ENCODE peak calls at places on chromosomes 11 and 22, in seven cellular contexts. One of them, this sample, is unnamed. For H3K4me1, the result is how much of the 10 kb centered on the place peaks cover.

GRCh38 chr22:19290400-19291217 is 910 bp downstream of the CLTCL1 start:
- DNase-seq in right atrium auricular region: no peak
- DNase-seq in heart right ventricle: no peak
- DNase-seq in ovary: no peak
- DNase-seq in esophagus muscularis mucosa: peak
- DNase-seq in mucosa of descending colon: peak
- DNase-seq in CD8-positive, alpha-beta T cell: no peak
- DNase-seq in this sample: no peak

GRCh38 chr11:120343429-120343828 is 7.2 kb downstream of the ARHGEF12 start:
- DNase-seq in right atrium auricular region: no peak
- DNase-seq in heart right ventricle: peak
- DNase-seq in ovary: no peak
- DNase-seq in esophagus muscularis mucosa: no peak
- DNase-seq in mucosa of descending colon: no peak
- DNase-seq in CD8-positive, alpha-beta T cell: no peak
- DNase-seq in this sample: no peak

GRCh38 chr11:3093281-3094191 is 36.3 kb upstream of the CARS1 start:
- DNase-seq in right atrium auricular region: no peak
- DNase-seq in heart right ventricle: no peak
- DNase-seq in ovary: no peak
- DNase-seq in esophagus muscularis mucosa: no peak
- DNase-seq in mucosa of descending colon: no peak
- DNase-seq in CD8-positive, alpha-beta T cell: no peak
- DNase-seq in this sample: no peak

GRCh38 chr11:57240007-57240406 is 3.0 kb upstream of the APLNR start:
- DNase-seq in right atrium auricular region: no peak
- DNase-seq in heart right ventricle: no peak
- DNase-seq in ovary: no peak
- DNase-seq in esophagus muscularis mucosa: no peak
- DNase-seq in mucosa of descending colon: peak
- DNase-seq in CD8-positive, alpha-beta T cell: no peak
- DNase-seq in this sample: no peak

GRCh38 chr11:17827006-17827405 is 92.4 kb downstream of the KCNC1 start:
- DNase-seq in right atrium auricular region: no peak
- DNase-seq in heart right ventricle: no peak
- DNase-seq in ovary: no peak
- DNase-seq in esophagus muscularis mucosa: no peak
- DNase-seq in mucosa of descending colon: no peak
- DNase-seq in CD8-positive, alpha-beta T cell: no peak
- DNase-seq in this sample: no peak

GRCh38 chr11:9568854-9569587 is 4.4 kb upstream of the WEE1 start:
- DNase-seq in right atrium auricular region: peak
- DNase-seq in heart right ventricle: peak
- DNase-seq in ovary: peak
- DNase-seq in esophagus muscularis mucosa: no peak
- DNase-seq in mucosa of descending colon: peak
- DNase-seq in CD8-positive, alpha-beta T cell: no peak
- DNase-seq in this sample: no peak

GRCh38 chr11:96013459-96014213 is 89.7 kb upstream of the MTMR2 start:
- DNase-seq in right atrium auricular region: no peak
- DNase-seq in heart right ventricle: no peak
- DNase-seq in ovary: no peak
- DNase-seq in esophagus muscularis mucosa: no peak
- DNase-seq in mucosa of descending colon: no peak
- DNase-seq in CD8-positive, alpha-beta T cell: no peak
- DNase-seq in this sample: no peak

GRCh38 chr11:75635009-75635909 is 33.6 kb downstream of the MAP6 start:
- DNase-seq in right atrium auricular region: peak
- DNase-seq in heart right ventricle: peak
- DNase-seq in ovary: peak
- DNase-seq in esophagus muscularis mucosa: peak
- DNase-seq in mucosa of descending colon: peak
- DNase-seq in CD8-positive, alpha-beta T cell: no peak
- DNase-seq in this sample: no peak

GRCh38 chr11:121595717-121596156 is 143.0 kb upstream of the SORL1-AS1 start:
- DNase-seq in right atrium auricular region: peak
- DNase-seq in heart right ventricle: no peak
- DNase-seq in ovary: no peak
- DNase-seq in esophagus muscularis mucosa: no peak
- DNase-seq in mucosa of descending colon: no peak
- DNase-seq in CD8-positive, alpha-beta T cell: no peak
- DNase-seq in this sample: no peak

GRCh38 chr22:25049770-25050169 is 97.3 kb downstream of the KIAA1671 start:
- DNase-seq in right atrium auricular region: no peak
- DNase-seq in heart right ventricle: no peak
- DNase-seq in ovary: no peak
- DNase-seq in esophagus muscularis mucosa: no peak
- DNase-seq in mucosa of descending colon: no peak
- DNase-seq in CD8-positive, alpha-beta T cell: no peak
- DNase-seq in this sample: no peak

GRCh38 chr22:20429254-20430100 is 8.1 kb downstream of the SCARF2 start:
- DNase-seq in right atrium auricular region: peak
- DNase-seq in heart right ventricle: no peak
- DNase-seq in ovary: no peak
- DNase-seq in esophagus muscularis mucosa: no peak
- DNase-seq in mucosa of descending colon: peak
- DNase-seq in CD8-positive, alpha-beta T cell: peak
- DNase-seq in this sample: peak

GRCh38 chr11:96084610-96085348 is 160.9 kb upstream of the MTMR2 start:
- DNase-seq in right atrium auricular region: no peak
- DNase-seq in heart right ventricle: no peak
- DNase-seq in ovary: no peak
- DNase-seq in esophagus muscularis mucosa: no peak
- DNase-seq in mucosa of descending colon: no peak
- DNase-seq in CD8-positive, alpha-beta T cell: no peak
- DNase-seq in this sample: no peak

GRCh38 chr22:30945653-30946052 is 22.9 kb downstream of the MORC2 start:
- DNase-seq in right atrium auricular region: no peak
- DNase-seq in heart right ventricle: no peak
- DNase-seq in ovary: no peak
- DNase-seq in esophagus muscularis mucosa: no peak
- DNase-seq in mucosa of descending colon: no peak
- DNase-seq in CD8-positive, alpha-beta T cell: no peak
- DNase-seq in this sample: no peak

GRCh38 chr11:2190670-2191471 is 19.3 kb upstream of the TH start:
- DNase-seq in right atrium auricular region: no peak
- DNase-seq in heart right ventricle: no peak
- DNase-seq in ovary: no peak
- DNase-seq in esophagus muscularis mucosa: no peak
- DNase-seq in mucosa of descending colon: no peak
- DNase-seq in CD8-positive, alpha-beta T cell: no peak
- DNase-seq in this sample: peak

GRCh38 chr22:48177591-48177990 is 1415.1 kb downstream of the TBC1D22A start:
- DNase-seq in right atrium auricular region: no peak
- DNase-seq in heart right ventricle: no peak
- DNase-seq in ovary: no peak
- DNase-seq in esophagus muscularis mucosa: no peak
- DNase-seq in mucosa of descending colon: no peak
- DNase-seq in CD8-positive, alpha-beta T cell: no peak
- DNase-seq in this sample: no peak

GRCh38 chr11:70851308-70851707 is 401.1 kb downstream of the SHANK2 start:
- DNase-seq in right atrium auricular region: no peak
- DNase-seq in heart right ventricle: no peak
- DNase-seq in ovary: no peak
- DNase-seq in esophagus muscularis mucosa: no peak
- DNase-seq in mucosa of descending colon: no peak
- DNase-seq in CD8-positive, alpha-beta T cell: no peak
- DNase-seq in this sample: no peak

GRCh38 chr11:70848243-70848750 is 404.1 kb downstream of the SHANK2 start:
- DNase-seq in right atrium auricular region: no peak
- DNase-seq in heart right ventricle: no peak
- DNase-seq in ovary: no peak
- DNase-seq in esophagus muscularis mucosa: no peak
- DNase-seq in mucosa of descending colon: no peak
- DNase-seq in CD8-positive, alpha-beta T cell: no peak
- DNase-seq in this sample: no peak

GRCh38 chr11:70851907-70852306 is 400.5 kb downstream of the SHANK2 start:
- DNase-seq in right atrium auricular region: no peak
- DNase-seq in heart right ventricle: no peak
- DNase-seq in ovary: no peak
- DNase-seq in esophagus muscularis mucosa: no peak
- DNase-seq in mucosa of descending colon: no peak
- DNase-seq in CD8-positive, alpha-beta T cell: no peak
- DNase-seq in this sample: no peak

GRCh38 chr11:70846781-70847400 is 405.5 kb downstream of the SHANK2 start:
- DNase-seq in right atrium auricular region: no peak
- DNase-seq in heart right ventricle: no peak
- DNase-seq in ovary: no peak
- DNase-seq in esophagus muscularis mucosa: no peak
- DNase-seq in mucosa of descending colon: no peak
- DNase-seq in CD8-positive, alpha-beta T cell: no peak
- DNase-seq in this sample: no peak

DNA sequence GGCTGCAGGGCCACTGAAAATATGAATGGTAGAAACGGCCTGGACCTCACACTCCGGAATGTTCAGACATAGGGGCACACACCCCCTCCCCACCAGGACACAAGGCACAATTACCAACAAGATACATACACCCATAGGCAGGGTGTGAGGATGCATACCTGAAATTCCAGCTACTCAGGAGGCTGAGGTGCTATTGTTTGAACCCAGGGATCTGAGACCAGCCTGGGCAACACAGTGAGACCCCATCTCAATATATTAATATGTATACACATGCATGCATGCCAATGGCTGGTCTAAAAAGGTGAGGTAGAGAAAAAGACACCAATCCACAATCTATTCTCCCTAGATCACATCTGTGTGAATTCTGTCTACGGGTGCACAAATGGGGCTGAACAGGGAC is 403.3 kb downstream of the SHANK2 start:
- DNase-seq in right atrium auricular region: no peak
- DNase-seq in heart right ventricle: no peak
- DNase-seq in ovary: no peak
- DNase-seq in esophagus muscularis mucosa: no peak
- DNase-seq in mucosa of descending colon: no peak
- DNase-seq in CD8-positive, alpha-beta T cell: no peak
- DNase-seq in this sample: no peak
- H3K4me1 ChIP-seq in right atrium auricular region: under half
- H3K4me1 ChIP-seq in heart right ventricle: under half
- H3K4me1 ChIP-seq in ovary: under half
- H3K4me1 ChIP-seq in esophagus muscularis mucosa: under half
- H3K4me1 ChIP-seq in mucosa of descending colon: under half
- H3K4me1 ChIP-seq in CD8-positive, alpha-beta T cell: under half
- H3K4me1 ChIP-seq in this sample: under half

DNA sequence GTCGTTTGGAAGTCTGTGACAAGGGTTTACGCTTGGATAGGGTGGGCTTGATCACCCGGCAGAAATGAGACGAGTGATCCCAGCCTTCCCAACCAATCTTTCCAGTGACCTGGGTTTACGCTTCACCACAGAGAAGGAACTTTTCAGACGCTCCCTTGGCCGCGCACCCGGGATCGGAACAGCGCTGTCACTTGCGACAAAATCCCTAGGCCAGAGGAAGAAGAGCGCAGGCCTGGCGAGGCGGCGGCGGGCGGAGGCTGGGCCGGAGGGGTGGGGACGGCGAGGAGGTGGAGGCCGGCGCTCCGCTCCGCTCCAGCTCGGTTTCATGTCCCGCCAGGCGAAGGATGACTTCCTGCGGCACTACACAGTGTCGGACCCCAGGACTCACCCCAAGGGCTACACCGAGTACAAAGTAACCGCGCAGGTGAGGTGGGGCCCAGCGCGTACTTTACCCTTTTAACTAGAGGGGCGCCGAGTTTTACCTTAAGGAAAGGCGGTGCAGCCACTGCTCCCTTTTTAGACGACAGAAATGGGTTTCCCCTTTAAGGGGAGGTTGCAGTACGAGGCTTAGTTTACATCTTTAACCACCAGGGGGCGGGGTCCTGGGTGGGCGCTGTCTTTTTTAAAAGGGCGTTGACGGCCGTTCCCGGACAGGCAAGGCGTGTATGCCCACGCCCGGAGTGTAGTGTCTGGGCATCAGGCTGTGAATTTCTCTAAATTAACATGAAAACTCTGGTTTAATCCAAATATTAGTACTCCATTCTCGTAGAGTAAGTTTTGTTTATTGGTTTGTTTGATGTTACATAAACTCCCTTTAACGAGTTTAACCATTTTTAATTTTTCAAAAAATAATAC is at the start of gene SNX15:
- DNase-seq in right atrium auricular region: peak
- DNase-seq in heart right ventricle: peak
- DNase-seq in ovary: peak
- DNase-seq in esophagus muscularis mucosa: peak
- DNase-seq in mucosa of descending colon: peak
- DNase-seq in CD8-positive, alpha-beta T cell: peak
- DNase-seq in this sample: peak
- TF ChIP-seq CTCF in right atrium auricular region: peak
- TF ChIP-seq CTCF in heart right ventricle: peak
- TF ChIP-seq CTCF in ovary: peak
- TF ChIP-seq CTCF in esophagus muscularis mucosa: peak
- TF ChIP-seq CTCF in mucosa of descending colon: peak
- TF ChIP-seq CTCF in CD8-positive, alpha-beta T cell: peak
- TF ChIP-seq CTCF in this sample: peak

DNA sequence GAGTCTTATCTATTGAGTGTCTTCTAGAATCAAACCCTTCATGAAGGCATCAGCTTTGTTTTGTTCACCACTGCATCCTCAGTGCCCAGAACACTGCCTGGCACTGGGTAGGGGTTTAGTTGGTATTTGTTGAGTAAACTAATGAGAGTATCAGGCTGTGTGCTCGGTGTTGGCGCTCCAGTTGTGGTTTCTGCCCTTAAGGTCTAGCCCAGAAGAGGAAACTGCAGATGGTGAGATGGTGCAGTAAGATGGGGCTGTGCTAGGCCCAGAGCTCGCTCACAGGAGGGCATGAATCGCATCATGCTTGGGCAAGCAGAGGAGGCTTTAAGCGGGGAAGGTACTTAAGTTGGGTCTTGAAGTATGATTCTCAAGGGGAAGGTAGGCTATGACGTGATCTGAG is 97.2 kb downstream of the FBXO7 start:
- DNase-seq in right atrium auricular region: no peak
- DNase-seq in heart right ventricle: no peak
- DNase-seq in ovary: no peak
- DNase-seq in esophagus muscularis mucosa: no peak
- DNase-seq in mucosa of descending colon: no peak
- DNase-seq in CD8-positive, alpha-beta T cell: no peak
- DNase-seq in this sample: no peak
- H3K4me1 ChIP-seq in right atrium auricular region: under half
- H3K4me1 ChIP-seq in heart right ventricle: under half
- H3K4me1 ChIP-seq in ovary: under half
- H3K4me1 ChIP-seq in esophagus muscularis mucosa: under half
- H3K4me1 ChIP-seq in mucosa of descending colon: under half
- H3K4me1 ChIP-seq in CD8-positive, alpha-beta T cell: under half
- H3K4me1 ChIP-seq in this sample: under half

GRCh38 chr22:32385681-32386080 is 26.4 kb downstream of the RTCB start:
- DNase-seq in right atrium auricular region: no peak
- DNase-seq in heart right ventricle: no peak
- DNase-seq in ovary: no peak
- DNase-seq in esophagus muscularis mucosa: no peak
- DNase-seq in mucosa of descending colon: no peak
- DNase-seq in CD8-positive, alpha-beta T cell: no peak
- DNase-seq in this sample: no peak

GRCh38 chr22:32395107-32395506 is 16.9 kb downstream of the RTCB start:
- DNase-seq in right atrium auricular region: no peak
- DNase-seq in heart right ventricle: no peak
- DNase-seq in ovary: no peak
- DNase-seq in esophagus muscularis mucosa: no peak
- DNase-seq in mucosa of descending colon: no peak
- DNase-seq in CD8-positive, alpha-beta T cell: no peak
- DNase-seq in this sample: no peak

DNA sequence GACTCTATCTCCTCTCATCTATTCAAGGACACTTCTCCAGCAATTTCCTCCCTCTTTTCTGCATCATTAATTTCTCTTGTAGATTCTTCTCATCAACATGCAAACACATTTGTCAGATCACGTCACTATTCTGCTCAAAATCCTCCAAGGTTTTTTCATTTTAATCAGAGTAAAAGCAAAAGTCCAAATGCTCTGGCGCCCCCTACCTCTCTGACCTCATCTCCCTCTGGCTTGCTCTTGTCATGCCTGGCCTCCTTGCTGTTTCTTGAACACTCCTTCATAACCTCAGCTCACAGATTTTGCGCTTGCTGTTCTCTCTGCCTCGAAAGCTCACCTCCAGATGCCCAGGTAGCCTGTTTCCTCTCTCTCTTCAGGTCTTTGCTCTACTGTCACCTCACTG is 22.4 kb downstream of the RTCB start:
- DNase-seq in right atrium auricular region: no peak
- DNase-seq in heart right ventricle: no peak
- DNase-seq in ovary: no peak
- DNase-seq in esophagus muscularis mucosa: no peak
- DNase-seq in mucosa of descending colon: peak
- DNase-seq in CD8-positive, alpha-beta T cell: no peak
- DNase-seq in this sample: peak
- TF ChIP-seq CTCF in right atrium auricular region: no peak
- TF ChIP-seq CTCF in heart right ventricle: peak
- TF ChIP-seq CTCF in ovary: no peak
- TF ChIP-seq CTCF in esophagus muscularis mucosa: no peak
- TF ChIP-seq CTCF in mucosa of descending colon: no peak
- TF ChIP-seq CTCF in CD8-positive, alpha-beta T cell: no peak
- TF ChIP-seq CTCF in this sample: peak